ENCODE peak calls at places on chromosomes 7 and 10, in nine cellular contexts. I, O, Z, U, F, D, Y, P and J are unnamed samples.

GRCh38 chr10:32446701-32447406 is 914 bp downstream of the CCDC7 start:
- DNase-seq in D (no peak), O (no peak), F (peak; percentile 38), Y (peak; percentile 50), Z (peak; percentile 27), I (peak; percentile 24), P (no peak), U (no peak), J (no peak)

GRCh38 chr10:77638766-77639101 is 1.1 kb upstream of the KCNMA1 start:
- DNase-seq in O (no peak), F (no peak), Y (no peak), D (no peak), I (no peak), P (no peak), Z (no peak), U (no peak), J (no peak)

GRCh38 chr7:155665957-155666287 is 21.5 kb downstream of the RBM33 start:
- DNase-seq in Y (peak; percentile 72), F (no peak), I (no peak), O (no peak), Z (no peak), U (peak; percentile 49), P (no peak), D (no peak), J (no peak)

GRCh38 chr7:107659666-107660065 is 962 bp upstream of the SLC26A4 start:
- DNase-seq in D (no peak), Z (no peak), I (peak; percentile 27), O (no peak), U (peak; percentile 13), Y (peak; percentile 30), P (no peak), F (no peak), J (no peak)

GRCh38 chr7:33686001-33686591 is 219.2 kb upstream of the BMPER start:
- DNase-seq in U (no peak), I (no peak), P (no peak), Z (no peak), D (no peak), Y (no peak), O (no peak), F (no peak), J (no peak)

GRCh38 chr10:45423976-45424499 is 50.0 kb downstream of the ALOX5 start:
- DNase-seq in F (no peak), Y (no peak), P (no peak), O (no peak), Z (no peak), D (no peak), U (no peak), I (no peak), J (no peak)

GRCh38 chr7:127760436-127761031 is 108.5 kb downstream of the SND1 start:
- DNase-seq in D (no peak), I (no peak), Y (no peak), Z (no peak), F (no peak), P (no peak), O (no peak), U (no peak), J (no peak)

GRCh38 chr10:24806262-24806661 is 82.6 kb upstream of the ARHGAP21 start:
- DNase-seq in I (no peak), Y (no peak), D (no peak), O (no peak), F (peak; percentile 79), Z (no peak), P (no peak), U (no peak), J (no peak)

GRCh38 chr7:35185908-35186731 is 67.8 kb downstream of the TBX20 start:
- DNase-seq in F (peak; percentile 91), O (no peak), Y (no peak), P (peak; percentile 82), U (no peak), D (peak; percentile 50), I (no peak), Z (peak; percentile 73), J (no peak)